ENCODE peak calls at places on chromosome 5, in six cellular contexts. One of them, this sample, is unnamed.

GRCh38 chr5:112342364-112342763 is 76.7 kb downstream of the EPB41L4A start:
- DNase-seq in neural crest cell: no peak
- DNase-seq in left ventricle myocardium inferior: no peak
- DNase-seq in CD8-positive, alpha-beta T cell: no peak
- DNase-seq in DND-41: no peak
- DNase-seq in AG04450: no peak
- DNase-seq in this sample: no peak

GRCh38 chr5:112640495-112640894 is 97.2 kb upstream of the APC start:
- DNase-seq in neural crest cell: no peak
- DNase-seq in left ventricle myocardium inferior: no peak
- DNase-seq in CD8-positive, alpha-beta T cell: no peak
- DNase-seq in DND-41: no peak
- DNase-seq in AG04450: no peak
- DNase-seq in this sample: no peak

GRCh38 chr5:126433708-126434107 is 10.5 kb downstream of the GRAMD2B start:
- DNase-seq in neural crest cell: no peak
- DNase-seq in left ventricle myocardium inferior: no peak
- DNase-seq in CD8-positive, alpha-beta T cell: no peak
- DNase-seq in DND-41: no peak
- DNase-seq in AG04450: no peak
- DNase-seq in this sample: no peak

GRCh38 chr5:143826909-143827514 is 15.1 kb downstream of the HMHB1 start:
- DNase-seq in neural crest cell: no peak
- DNase-seq in left ventricle myocardium inferior: no peak
- DNase-seq in CD8-positive, alpha-beta T cell: no peak
- DNase-seq in DND-41: no peak
- DNase-seq in AG04450: no peak
- DNase-seq in this sample: no peak

GRCh38 chr5:6686916-6687409 is 26.3 kb upstream of the TENT4A start:
- DNase-seq in neural crest cell: peak; percentile 56
- DNase-seq in left ventricle myocardium inferior: no peak
- DNase-seq in CD8-positive, alpha-beta T cell: no peak
- DNase-seq in DND-41: peak; percentile 35
- DNase-seq in AG04450: no peak
- DNase-seq in this sample: peak; percentile 75

GRCh38 chr5:27038476-27038875 is at the start of gene CDH9:
- DNase-seq in neural crest cell: peak; percentile 1
- DNase-seq in left ventricle myocardium inferior: no peak
- DNase-seq in CD8-positive, alpha-beta T cell: no peak
- DNase-seq in DND-41: no peak
- DNase-seq in AG04450: no peak
- DNase-seq in this sample: peak; percentile 5

GRCh38 chr5:172769324-172769597 is 1.7 kb downstream of the DUSP1 start:
- DNase-seq in neural crest cell: no peak
- DNase-seq in left ventricle myocardium inferior: no peak
- DNase-seq in CD8-positive, alpha-beta T cell: no peak
- DNase-seq in DND-41: no peak
- DNase-seq in AG04450: no peak
- DNase-seq in this sample: no peak

GRCh38 chr5:113059232-113059805 is 82.7 kb downstream of the DCP2 start:
- DNase-seq in neural crest cell: no peak
- DNase-seq in left ventricle myocardium inferior: peak; percentile 50
- DNase-seq in CD8-positive, alpha-beta T cell: no peak
- DNase-seq in DND-41: no peak
- DNase-seq in AG04450: no peak
- DNase-seq in this sample: peak; percentile 64

GRCh38 chr5:134533115-134533815 is 7.8 kb downstream of the JADE2 start:
- DNase-seq in neural crest cell: no peak
- DNase-seq in left ventricle myocardium inferior: peak; percentile 76
- DNase-seq in CD8-positive, alpha-beta T cell: no peak
- DNase-seq in DND-41: no peak
- DNase-seq in AG04450: no peak
- DNase-seq in this sample: no peak

GRCh38 chr5:14806452-14806851 is 65.1 kb downstream of the ANKH start:
- DNase-seq in neural crest cell: no peak
- DNase-seq in left ventricle myocardium inferior: peak; percentile 65
- DNase-seq in CD8-positive, alpha-beta T cell: no peak
- DNase-seq in DND-41: no peak
- DNase-seq in AG04450: peak; percentile 26
- DNase-seq in this sample: peak; percentile 32

GRCh38 chr5:140329739-140330481 is 16.5 kb downstream of the HBEGF start:
- DNase-seq in neural crest cell: no peak
- DNase-seq in left ventricle myocardium inferior: no peak
- DNase-seq in CD8-positive, alpha-beta T cell: no peak
- DNase-seq in DND-41: no peak
- DNase-seq in AG04450: no peak
- DNase-seq in this sample: no peak

GRCh38 chr5:74507596-74507995 is 132.9 kb downstream of the ENC1 start:
- DNase-seq in neural crest cell: no peak
- DNase-seq in left ventricle myocardium inferior: no peak
- DNase-seq in CD8-positive, alpha-beta T cell: no peak
- DNase-seq in DND-41: no peak
- DNase-seq in AG04450: no peak
- DNase-seq in this sample: no peak

GRCh38 chr5:24005384-24005783 is 498.0 kb downstream of the PRDM9 start:
- DNase-seq in neural crest cell: no peak
- DNase-seq in left ventricle myocardium inferior: no peak
- DNase-seq in CD8-positive, alpha-beta T cell: no peak
- DNase-seq in DND-41: no peak
- DNase-seq in AG04450: no peak
- DNase-seq in this sample: no peak
- TF ChIP-seq CTCF in neural crest cell: peak; percentile 41
- TF ChIP-seq CTCF in left ventricle myocardium inferior: no peak
- TF ChIP-seq CTCF in CD8-positive, alpha-beta T cell: no peak
- TF ChIP-seq CTCF in DND-41: no peak
- TF ChIP-seq CTCF in AG04450: no peak
- TF ChIP-seq CTCF in this sample: no peak

DNA sequence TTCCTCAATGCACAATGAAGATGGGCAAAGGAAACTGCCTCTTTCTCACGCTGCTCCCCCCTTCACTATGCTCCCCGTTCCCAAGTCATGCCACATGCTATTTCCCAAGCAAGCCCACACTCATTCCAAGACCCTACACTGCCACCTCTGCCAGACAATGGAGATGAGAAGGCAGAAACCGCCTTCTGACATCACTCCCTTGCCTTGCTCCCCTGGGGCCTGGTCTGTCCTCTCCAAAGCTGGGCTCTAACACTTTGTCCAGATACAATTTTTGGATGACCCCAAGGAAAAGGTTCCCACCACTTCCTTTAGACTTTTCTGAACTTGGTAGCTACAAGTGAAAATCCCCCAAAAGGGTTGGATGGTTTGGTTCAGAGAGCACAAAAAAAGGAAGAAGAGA is 7.2 kb upstream of the ADRA1B start:
- DNase-seq in neural crest cell: no peak
- DNase-seq in left ventricle myocardium inferior: no peak
- DNase-seq in CD8-positive, alpha-beta T cell: no peak
- DNase-seq in DND-41: no peak
- DNase-seq in AG04450: no peak
- DNase-seq in this sample: no peak
- TF ChIP-seq CTCF in neural crest cell: no peak
- TF ChIP-seq CTCF in left ventricle myocardium inferior: no peak
- TF ChIP-seq CTCF in CD8-positive, alpha-beta T cell: no peak
- TF ChIP-seq CTCF in DND-41: no peak
- TF ChIP-seq CTCF in AG04450: no peak
- TF ChIP-seq CTCF in this sample: no peak

DNA sequence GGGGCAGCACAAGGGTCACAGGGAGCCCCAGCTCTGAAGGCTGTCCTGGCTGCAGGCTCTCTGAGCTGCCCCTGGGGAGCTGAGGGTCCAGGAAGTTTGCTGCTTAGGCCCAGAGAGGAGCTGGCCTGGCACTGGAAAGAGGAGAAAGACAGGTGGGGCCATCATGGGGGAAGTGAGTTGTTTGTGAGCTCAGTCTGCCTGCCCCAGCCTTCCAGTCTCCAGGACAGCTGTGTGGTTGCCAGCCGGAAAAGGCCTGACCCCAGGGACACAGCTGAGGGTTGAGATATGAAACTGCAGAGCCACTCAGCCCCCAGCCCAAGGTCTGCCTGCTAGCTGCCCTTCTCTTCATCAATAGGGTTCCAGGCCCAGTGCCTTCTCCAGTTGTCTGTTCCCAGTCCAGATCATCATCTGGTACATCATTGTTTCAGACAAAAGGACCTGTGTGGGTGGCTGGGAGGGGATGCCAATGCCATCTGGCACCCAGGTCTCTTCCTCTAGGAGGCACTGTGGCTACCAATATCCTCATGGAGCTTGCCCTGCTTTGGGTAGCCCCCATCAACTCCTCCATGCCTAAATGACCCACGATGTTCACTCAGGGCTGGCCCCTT is 4.2 kb upstream of the DDX41 start:
- DNase-seq in neural crest cell: no peak
- DNase-seq in left ventricle myocardium inferior: no peak
- DNase-seq in CD8-positive, alpha-beta T cell: no peak
- DNase-seq in DND-41: no peak
- DNase-seq in AG04450: no peak
- DNase-seq in this sample: no peak
- TF ChIP-seq CTCF in neural crest cell: no peak
- TF ChIP-seq CTCF in left ventricle myocardium inferior: no peak
- TF ChIP-seq CTCF in CD8-positive, alpha-beta T cell: no peak
- TF ChIP-seq CTCF in DND-41: peak; percentile 31
- TF ChIP-seq CTCF in AG04450: peak; percentile 20
- TF ChIP-seq CTCF in this sample: no peak

DNA sequence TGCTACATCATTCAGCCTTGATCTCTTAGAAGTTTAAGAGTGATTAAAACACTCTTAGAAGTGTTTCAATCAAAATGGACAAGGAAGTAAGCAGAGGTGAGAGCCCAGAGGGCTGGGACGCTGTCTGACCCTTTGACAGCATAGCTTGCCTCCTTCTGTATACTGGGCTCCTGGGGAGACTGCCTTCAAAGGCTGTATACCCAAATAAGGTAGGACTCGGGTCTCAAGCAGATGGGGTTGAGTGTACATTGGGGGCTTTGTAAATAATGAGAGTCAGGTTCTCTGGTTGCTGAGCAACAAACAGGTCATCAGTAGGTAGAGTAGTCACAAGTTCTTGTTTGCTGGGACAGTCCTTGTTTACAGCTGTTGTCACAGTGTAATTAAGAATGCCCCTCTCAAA is 97.1 kb downstream of the PJA2 start:
- DNase-seq in neural crest cell: no peak
- DNase-seq in left ventricle myocardium inferior: no peak
- DNase-seq in CD8-positive, alpha-beta T cell: no peak
- DNase-seq in DND-41: no peak
- DNase-seq in AG04450: no peak
- DNase-seq in this sample: no peak
- TF ChIP-seq CTCF in neural crest cell: no peak
- TF ChIP-seq CTCF in left ventricle myocardium inferior: no peak
- TF ChIP-seq CTCF in CD8-positive, alpha-beta T cell: no peak
- TF ChIP-seq CTCF in DND-41: no peak
- TF ChIP-seq CTCF in AG04450: no peak
- TF ChIP-seq CTCF in this sample: no peak